ENCODE peak calls at places on chromosomes 11 and 22, in five cellular contexts. U, B, A, L and X are unnamed samples.
A peak's percentile ranks its signal among the peaks of the same experiment; 100 is the strongest.

GRCh38 chr11:60428517-60428916 is 855 bp upstream of the MS4A5 start:
- DNase-seq in A (no peak), B (no peak), L (no peak), U (no peak), X (peak; percentile 11)

GRCh38 chr22:33354928-33355327 is 296.7 kb upstream of the SYN3 start:
- DNase-seq in U (no peak), B (no peak), L (no peak), A (no peak), X (no peak)

GRCh38 chr11:121141051-121141450 is 40.0 kb downstream of the TECTA start:
- DNase-seq in L (no peak), U (no peak), A (no peak), B (no peak), X (no peak)

GRCh38 chr22:41240377-41241132 is at the start of gene CHADL:
- DNase-seq in B (no peak), L (no peak), A (no peak), U (peak; percentile 96), X (no peak)

GRCh38 chr11:3126901-3127691 is 38.0 kb downstream of the OSBPL5 start:
- DNase-seq in U (no peak), A (no peak), L (no peak), B (no peak), X (no peak)

GRCh38 chr22:23402275-23403151 is 177.6 kb downstream of the IGLL1 start:
- DNase-seq in U (no peak), A (no peak), L (no peak), B (peak; percentile 38), X (no peak)

GRCh38 chr11:112616292-112617088 is 344.7 kb upstream of the NCAM1 start:
- DNase-seq in U (no peak), B (no peak), A (no peak), L (no peak), X (no peak)

GRCh38 chr11:76789443-76789719 is 6.2 kb downstream of the TSKU start:
- DNase-seq in B (no peak), L (no peak), A (no peak), U (no peak), X (no peak)

GRCh38 chr11:574632-575323 is 1.5 kb upstream of the PHRF1 start:
- DNase-seq in L (no peak), B (no peak), U (no peak), A (no peak), X (no peak)

GRCh38 chr11:79617561-79617960 is 176.7 kb upstream of the TENM4 start:
- DNase-seq in U (no peak), L (no peak), B (no peak), A (no peak), X (no peak)

GRCh38 chr11:28146123-28146751 is 38.0 kb downstream of the METTL15 start:
- DNase-seq in U (peak; percentile 3), A (peak; percentile 88), L (no peak), B (no peak), X (peak; percentile 81)

GRCh38 chr22:45878901-45879551 is 97.9 kb downstream of the WNT7B start:
- DNase-seq in L (no peak), B (no peak), U (no peak), A (no peak), X (no peak)

GRCh38 chr11:45880772-45881570 is 4.5 kb upstream of the MAPK8IP1 start:
- DNase-seq in U (no peak), B (no peak), A (no peak), L (no peak), X (no peak)

GRCh38 chr22:44092636-44093220 is 68.6 kb downstream of the PARVB start:
- DNase-seq in L (no peak), U (no peak), A (no peak), B (no peak), X (no peak)

GRCh38 chr11:19101803-19102520 is 15.0 kb upstream of the ZDHHC13 start:
- DNase-seq in U (no peak), B (no peak), A (no peak), L (no peak), X (no peak)

GRCh38 chr22:43298062-43298801 is 44.9 kb downstream of the SCUBE1 start:
- DNase-seq in L (no peak), B (no peak), A (no peak), U (no peak), X (no peak)

GRCh38 chr22:50445071-50445879 is 29.6 kb downstream of the SBF1 start:
- DNase-seq in L (no peak), A (no peak), B (no peak), U (peak; percentile 39), X (no peak)

GRCh38 chr11:121367434-121367833 is 74.9 kb downstream of the SC5D start:
- DNase-seq in U (peak; percentile 50), L (no peak), B (no peak), A (no peak), X (no peak)

GRCh38 chr11:1866226-1866625 is 13.3 kb downstream of the LSP1 start:
- DNase-seq in U (no peak), L (no peak), A (no peak), B (no peak), X (no peak)